ENCODE peak calls at places on chromosomes 3 and 15, in eight cellular contexts. Z is kidney glomerular epithelial cell, L is Caki2, E is endothelial cell of umbilical vein, T is uterus, D is GM13976, A is iris pigment epithelial cell, F is head of caudate nucleus. W is an unnamed sample.

GRCh38 chr3:182713743-182714517 is 79.4 kb upstream of the ATP11B start:
- DNase-seq in Z (peak), T (no peak), D (peak), E (peak), L (peak), A (peak), F (no peak), W (peak)

GRCh38 chr15:60299452-60300047 is 98.2 kb downstream of the ANXA2 start:
- DNase-seq in F (peak), E (no peak), T (peak), D (no peak), L (no peak), Z (no peak), A (no peak), W (peak)

GRCh38 chr3:43155464-43156121 is 49.7 kb upstream of the POMGNT2 start:
- DNase-seq in A (peak), D (no peak), T (peak), F (peak), E (peak), Z (peak), L (peak), W (peak)

GRCh38 chr3:61985020-61985419 is 388.3 kb downstream of the FEZF2 start:
- DNase-seq in D (no peak), A (peak), F (no peak), T (no peak), Z (no peak), L (no peak), E (peak), W (no peak)

GRCh38 chr3:77298405-77298804 is 258.5 kb downstream of the ROBO2 start:
- DNase-seq in A (peak), L (no peak), E (no peak), T (no peak), F (no peak), D (no peak), Z (no peak), W (no peak)

GRCh38 chr3:70989174-70989573 is 594.4 kb downstream of the FOXP1 start:
- DNase-seq in L (peak), Z (peak), E (peak), A (peak), T (no peak), F (no peak), D (no peak), W (no peak)

GRCh38 chr3:27507515-27508266 is 23.5 kb upstream of the SLC4A7 start:
- DNase-seq in L (no peak), D (no peak), Z (no peak), A (peak), E (peak), T (no peak), F (no peak), W (no peak)

GRCh38 chr15:43488790-43489585 is 4.0 kb downstream of the TP53BP1 start:
- DNase-seq in Z (no peak), T (no peak), F (no peak), A (no peak), D (no peak), E (peak), L (no peak), W (no peak)

GRCh38 chr3:36813320-36813719 is 49.0 kb upstream of the DCLK3 start:
- DNase-seq in D (no peak), F (peak), Z (no peak), T (no peak), E (no peak), A (no peak), L (no peak), W (no peak)

GRCh38 chr3:178519701-178520100 is 16.5 kb upstream of the KCNMB2 start:
- DNase-seq in L (no peak), D (no peak), F (no peak), E (no peak), A (no peak), T (no peak), Z (no peak), W (no peak)

GRCh38 chr3:171801738-171802600 is 8.3 kb downstream of the PLD1 start:
- DNase-seq in Z (peak), D (no peak), T (no peak), L (peak), F (no peak), A (peak), E (peak), W (no peak)

GRCh38 chr15:29126821-29127461 is 142.7 kb downstream of the NSMCE3 start:
- DNase-seq in F (no peak), E (no peak), T (no peak), Z (no peak), D (no peak), L (no peak), A (no peak), W (peak)

GRCh38 chr3:136577791-136578190 is 174.4 kb downstream of the STAG1 start:
- DNase-seq in F (no peak), T (no peak), D (no peak), L (no peak), A (no peak), E (no peak), Z (no peak), W (no peak)

GRCh38 chr3:174951498-174951897 is 92.4 kb downstream of the NAALADL2 start:
- DNase-seq in T (no peak), E (no peak), Z (no peak), F (no peak), A (peak), L (no peak), D (no peak), W (no peak)

GRCh38 chr3:133301194-133301593 is 98.7 kb upstream of the BFSP2 start:
- DNase-seq in L (no peak), E (peak), F (no peak), A (peak), D (no peak), Z (peak), T (no peak), W (no peak)

GRCh38 chr15:85008474-85009260 is 27.0 kb downstream of the PDE8A start:
- DNase-seq in T (no peak), E (no peak), A (no peak), F (no peak), D (no peak), L (no peak), Z (no peak), W (no peak)

GRCh38 chr3:125232394-125232793 is 19.8 kb upstream of the SLC12A8 start:
- DNase-seq in F (no peak), L (no peak), T (no peak), D (no peak), A (no peak), Z (no peak), E (no peak), W (no peak)

GRCh38 chr3:154062513-154062912 is 58.7 kb upstream of the ARHGEF26 start:
- DNase-seq in D (no peak), E (no peak), Z (no peak), T (no peak), L (no peak), F (peak), A (no peak), W (peak)

GRCh38 chr3:119632829-119633228 is 27.6 kb downstream of the POPDC2 start:
- DNase-seq in E (no peak), D (no peak), Z (no peak), L (no peak), F (no peak), A (no peak), T (no peak), W (no peak)

GRCh38 chr3:142534543-142534942 is 44.0 kb downstream of the ATR start:
- DNase-seq in L (no peak), A (no peak), F (no peak), T (no peak), D (no peak), Z (no peak), E (no peak), W (no peak)

GRCh38 chr3:63364495-63364894 is 86.4 kb downstream of the SYNPR start:
- DNase-seq in D (no peak), F (no peak), L (peak), Z (peak), A (peak), T (no peak), E (peak), W (peak)

GRCh38 chr15:99481406-99481805 is 84.4 kb upstream of the MEF2A start:
- DNase-seq in F (no peak), A (no peak), Z (no peak), L (no peak), T (no peak), E (no peak), D (no peak), W (no peak)

GRCh38 chr3:94234177-94234788 is 171.4 kb downstream of the NSUN3 start:
- DNase-seq in Z (peak), D (peak), E (peak), F (peak), T (no peak), L (peak), A (peak), W (peak)

GRCh38 chr15:68764090-68764489 is 56.6 kb downstream of the ANP32A start:
- DNase-seq in T (no peak), Z (no peak), D (no peak), L (no peak), A (no peak), E (peak), F (no peak), W (no peak)

GRCh38 chr3:58998476-58999117 is 51.2 kb downstream of the CFAP20DC start:
- DNase-seq in L (peak), Z (peak), T (no peak), D (no peak), A (peak), E (peak), F (peak), W (no peak)

GRCh38 chr15:77713281-77713680 is 80.6 kb upstream of the LINGO1 start:
- DNase-seq in F (no peak), D (no peak), E (no peak), A (no peak), T (no peak), Z (no peak), L (no peak), W (no peak)

GRCh38 chr15:51108933-51109550 is 14.3 kb upstream of the TNFAIP8L3 start:
- DNase-seq in A (peak), F (no peak), L (no peak), E (no peak), D (no peak), Z (no peak), T (peak), W (no peak)

GRCh38 chr15:89444855-89445254 is 51.5 kb downstream of the RHCG start:
- DNase-seq in T (no peak), F (no peak), L (no peak), E (no peak), D (no peak), A (no peak), Z (no peak), W (peak)

GRCh38 chr3:159263750-159264561 is 462.1 kb downstream of the MFSD1 start:
- DNase-seq in L (peak), Z (peak), D (peak), E (peak), F (peak), T (no peak), A (peak), W (peak)

GRCh38 chr3:4355401-4356224 is 52.4 kb downstream of the SETMAR start:
- DNase-seq in E (peak), A (no peak), L (peak), F (peak), Z (peak), D (no peak), T (peak), W (no peak)

GRCh38 chr3:125045965-125046364 is 9.8 kb downstream of the HEG1 start:
- DNase-seq in F (no peak), L (no peak), A (peak), D (no peak), E (no peak), T (no peak), Z (peak), W (no peak)

GRCh38 chr3:161854232-161854771 is 357.7 kb downstream of the OTOL1 start:
- DNase-seq in L (peak), E (no peak), T (no peak), Z (peak), A (peak), D (peak), F (no peak), W (peak)

GRCh38 chr15:53115563-53115962 is 325.4 kb upstream of the ONECUT1 start:
- DNase-seq in Z (no peak), L (no peak), A (no peak), T (no peak), F (no peak), E (no peak), D (no peak), W (no peak)

GRCh38 chr3:189937302-189938255 is 183.1 kb downstream of the P3H2 start:
- DNase-seq in F (no peak), D (no peak), E (peak), L (peak), A (peak), Z (peak), T (no peak), W (no peak)

GRCh38 chr3:107894998-107895397 is 195.8 kb downstream of the CD47 start:
- DNase-seq in L (no peak), Z (no peak), F (no peak), A (no peak), E (no peak), D (no peak), T (no peak), W (no peak)

GRCh38 chr15:43204016-43204901 is 16.6 kb downstream of the EPB42 start:
- DNase-seq in L (peak), F (peak), D (peak), Z (peak), T (no peak), A (peak), E (peak), W (peak)

GRCh38 chr3:122857019-122857418 is 62.1 kb downstream of the SLC49A4 start:
- DNase-seq in F (no peak), E (no peak), A (peak), Z (peak), L (no peak), D (peak), T (no peak), W (no peak)